ENCODE peak calls at places on chromosomes 1 and 21, in six cellular contexts. V, J, Z, W, I and X are unnamed samples. For H3K4me1, the result is how much of the 10 kb centered on the place peaks cover.

GRCh38 chr1:205620269-205620668 is 11.5 kb downstream of the ELK4 start:
- DNase-seq in Z (no peak), J (no peak), V (no peak), W (no peak), I (no peak), X (no peak)

GRCh38 chr1:206699626-206700025 is 14.9 kb downstream of the MAPKAPK2 start:
- DNase-seq in W (peak), J (no peak), I (no peak), Z (no peak), V (peak), X (no peak)

GRCh38 chr1:103267893-103268292 is 159.6 kb upstream of the COL11A1 start:
- DNase-seq in J (no peak), W (no peak), Z (no peak), V (no peak), I (no peak), X (no peak)

GRCh38 chr1:5415621-5416020 is 576.6 kb downstream of the NPHP4 start:
- DNase-seq in V (no peak), J (no peak), Z (no peak), W (no peak), I (no peak), X (no peak)

GRCh38 chr1:234774971-234775370 is 165.0 kb upstream of the IRF2BP2 start:
- DNase-seq in J (no peak), I (no peak), Z (no peak), W (no peak), V (no peak), X (no peak)

GRCh38 chr1:156661932-156662587 is 15.1 kb downstream of the NES start:
- DNase-seq in Z (no peak), V (no peak), J (no peak), I (no peak), W (no peak), X (no peak)

GRCh38 chr21:29378814-29379213 is 80.1 kb downstream of the BACH1 start:
- DNase-seq in Z (no peak), I (no peak), W (no peak), V (no peak), J (no peak), X (no peak)

GRCh38 chr1:11898831-11899467 is 27.3 kb downstream of the KIAA2013 start:
- DNase-seq in J (no peak), W (no peak), V (no peak), I (no peak), Z (no peak), X (no peak)

GRCh38 chr21:21045538-21045937 is 47.3 kb downstream of the NCAM2 start:
- DNase-seq in W (no peak), V (no peak), Z (no peak), I (no peak), J (no peak), X (no peak)

GRCh38 chr21:44925027-44925755 is 4.5 kb upstream of the ITGB2 start:
- DNase-seq in J (no peak), V (no peak), I (no peak), W (no peak), Z (no peak), X (no peak)

GRCh38 chr1:3011631-3012510 is 9.4 kb upstream of the ACTRT2 start:
- DNase-seq in J (no peak), I (no peak), W (no peak), V (no peak), Z (peak), X (no peak)

GRCh38 chr1:111990878-111991760 is 1.7 kb upstream of the KCND3 start:
- DNase-seq in V (peak), I (peak), W (peak), J (no peak), Z (peak), X (no peak)

GRCh38 chr1:109788695-109789521 is 25.2 kb upstream of the EPS8L3 start:
- DNase-seq in J (no peak), I (no peak), W (peak), V (peak), Z (peak), X (no peak)

GRCh38 chr1:65174585-65174984 is 26.6 kb downstream of the AK4 start:
- DNase-seq in J (peak), Z (no peak), W (peak), I (peak), V (peak), X (no peak)

GRCh38 chr21:35850542-35851103 is 209.7 kb downstream of the SETD4 start:
- DNase-seq in W (no peak), I (no peak), V (no peak), Z (no peak), J (no peak), X (no peak)

GRCh38 chr1:84996846-84997666 is at the start of gene MCOLN2:
- DNase-seq in J (no peak), I (peak), Z (peak), W (no peak), V (no peak), X (peak)

GRCh38 chr1:211731456-211732275 is 56.2 kb upstream of the NEK2 start:
- DNase-seq in I (no peak), V (no peak), Z (no peak), W (no peak), J (no peak), X (no peak)

GRCh38 chr1:23651069-23651808 is 40.4 kb upstream of the RPL11 start:
- DNase-seq in W (peak), Z (no peak), I (peak), J (no peak), V (no peak), X (no peak)

GRCh38 chr1:163069142-163069541 is at the start of gene RGS4:
- DNase-seq in W (no peak), J (no peak), I (peak), Z (no peak), V (peak), X (no peak)

GRCh38 chr21:33854604-33855003 is 61.0 kb downstream of the ATP5PO start:
- DNase-seq in J (no peak), I (no peak), W (peak), Z (no peak), V (no peak), X (no peak)

GRCh38 chr1:30305519-30305918 is 417.9 kb downstream of the MATN1 start:
- DNase-seq in J (no peak), Z (no peak), V (no peak), W (no peak), I (no peak), X (no peak)

GRCh38 chr1:7268983-7269382 is 483.7 kb downstream of the CAMTA1 start:
- DNase-seq in W (no peak), Z (no peak), J (no peak), V (no peak), I (no peak), X (no peak)

GRCh38 chr1:207205613-207206009 is 101.6 kb downstream of the C4BPA start:
- DNase-seq in I (no peak), V (no peak), Z (no peak), W (no peak), J (no peak), X (no peak)

GRCh38 chr1:188363943-188364342 is 1535.2 kb downstream of the PLA2G4A start:
- DNase-seq in I (no peak), Z (no peak), W (no peak), J (no peak), V (no peak), X (no peak)

GRCh38 chr1:43545686-43546387 is 15.2 kb downstream of the PTPRF start:
- DNase-seq in J (peak), I (peak), V (peak), Z (peak), W (no peak), X (no peak)

DNA sequence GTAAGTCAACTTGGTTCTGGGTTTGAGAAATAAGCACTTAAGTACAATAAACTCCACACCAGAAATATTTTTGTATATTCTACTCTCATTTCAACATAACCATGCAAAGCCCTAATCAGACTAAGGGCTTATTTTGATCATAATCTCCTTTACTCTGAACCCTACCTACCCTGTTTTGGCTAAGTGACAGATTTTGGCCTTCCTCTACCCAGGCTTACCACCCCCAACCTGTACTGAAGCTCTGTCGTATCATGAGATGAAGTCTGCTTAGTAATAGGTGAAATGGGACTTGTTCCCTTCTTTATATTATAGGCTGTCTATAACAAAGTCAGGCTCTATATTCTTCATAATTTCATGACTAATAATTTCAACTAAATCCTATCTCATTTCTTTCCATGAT is 135.5 kb downstream of the RERE start:
- DNase-seq in W (no peak), J (no peak), I (no peak), V (no peak), Z (no peak), X (no peak)
- H3K4me3 ChIP-seq in W (no peak), J (no peak), I (no peak), V (no peak), Z (no peak), X (no peak)

GRCh38 chr1:145705634-145706033 is 1.5 kb downstream of the PDZK1 start:
- DNase-seq in J (no peak), I (no peak), V (no peak), W (no peak), Z (no peak), X (no peak)
- H3K4me1 ChIP-seq in J (under half), I (under half), V (under half), W (under half), Z (under half), X (under half)

DNA sequence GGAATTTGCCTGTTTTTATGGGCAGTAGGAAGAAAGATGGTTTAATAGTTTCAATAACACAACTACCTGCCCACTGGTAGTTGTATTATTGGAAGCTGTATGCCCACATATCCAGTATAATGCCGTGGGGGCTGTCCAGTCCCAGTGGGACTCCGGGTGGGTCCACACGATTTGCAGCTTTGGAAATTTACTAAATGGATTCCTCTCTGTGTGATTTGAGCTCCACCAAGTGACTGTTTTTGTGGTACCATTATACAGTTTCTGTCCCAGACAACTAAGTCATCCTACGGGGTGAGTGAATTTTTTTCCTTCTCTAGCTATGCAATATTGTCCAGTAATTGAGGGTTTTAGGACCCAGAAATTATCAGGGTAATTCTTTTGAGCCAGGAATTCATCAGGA is 86.8 kb downstream of the PLA2G4A start:
- DNase-seq in I (no peak), J (no peak), W (no peak), Z (no peak), V (no peak), X (no peak)
- H3K4me3 ChIP-seq in I (no peak), J (no peak), W (no peak), Z (no peak), V (no peak), X (no peak)

GRCh38 chr1:108563808-108564207 is 3.9 kb downstream of the EEIG2 start:
- DNase-seq in Z (no peak), J (no peak), V (no peak), W (no peak), I (no peak), X (no peak)

GRCh38 chr1:108561145-108561458 is 1.2 kb downstream of the EEIG2 start:
- DNase-seq in J (no peak), I (no peak), V (no peak), Z (no peak), W (no peak), X (no peak)

GRCh38 chr1:108560143-108560429 is 186 bp downstream of the EEIG2 start:
- DNase-seq in J (no peak), I (no peak), W (no peak), Z (no peak), V (no peak), X (no peak)

GRCh38 chr1:108560430-108561144 is 687 bp downstream of the EEIG2 start:
- DNase-seq in Z (peak), V (peak), J (peak), I (peak), W (no peak), X (peak)

GRCh38 chr1:108561731-108562326 is 1.9 kb downstream of the EEIG2 start:
- DNase-seq in Z (peak), V (peak), J (no peak), W (no peak), I (peak), X (peak)
- H3K4me1 ChIP-seq in Z (under half), V (under half), J (under half), W (under half), I (under half), X (under half)

DNA sequence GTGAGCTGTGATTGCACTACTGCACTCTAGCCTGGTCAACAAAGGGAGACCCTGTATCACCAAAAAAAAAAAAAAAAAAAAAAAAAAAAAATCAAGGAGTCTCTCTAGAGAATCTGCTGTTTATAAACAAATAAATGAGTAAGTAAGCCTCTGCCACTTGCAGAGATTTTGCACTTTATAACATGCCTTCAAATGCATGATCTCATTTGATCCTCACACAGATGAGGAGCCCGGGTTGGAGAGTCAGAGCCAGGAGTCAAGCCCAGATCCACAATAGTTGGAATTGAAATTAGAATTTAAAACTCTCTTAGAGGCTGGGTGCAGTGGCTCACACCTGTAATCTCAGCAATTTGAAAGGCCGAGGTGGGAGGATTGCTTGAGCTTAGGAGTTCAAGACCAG is 4.0 kb downstream of the PRELP start:
- DNase-seq in I (no peak), J (no peak), Z (no peak), V (no peak), W (no peak), X (no peak)
- H3K4me3 ChIP-seq in I (no peak), J (no peak), Z (no peak), V (peak), W (no peak), X (no peak)

DNA sequence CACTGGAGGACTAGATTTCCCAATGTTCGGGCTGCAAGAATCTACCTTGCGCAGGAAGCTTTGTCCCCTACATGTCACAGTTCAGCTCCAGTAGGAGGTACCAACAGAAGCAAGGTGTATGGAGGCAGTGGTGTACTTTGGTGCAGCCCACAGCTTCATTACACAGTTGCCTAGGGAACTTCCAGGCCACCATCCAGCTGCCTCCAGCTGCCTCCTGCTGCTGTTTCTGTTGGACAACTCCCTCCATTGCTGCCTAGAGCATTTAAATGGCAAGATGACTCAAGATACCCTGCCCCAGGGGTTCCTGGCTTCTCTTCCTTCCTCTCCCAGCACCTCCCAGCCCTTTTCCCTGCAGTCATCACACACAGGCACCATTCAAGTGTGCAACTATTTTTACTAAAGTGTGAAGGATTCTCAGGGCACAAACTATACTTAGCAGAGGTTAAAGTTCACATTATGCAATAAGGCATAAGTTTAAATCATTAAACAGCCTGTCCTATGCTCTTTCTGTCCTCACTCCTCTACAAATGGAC is 39.0 kb upstream of the ATP1A1 start:
- DNase-seq in V (no peak), W (no peak), Z (no peak), I (peak), J (no peak), X (no peak)
- H3K4me1 ChIP-seq in V (under half), W (under half), Z (under half), I (half or more), J (under half), X (under half)